ENCODE peak calls at places on chromosomes 1 and 21, in five cellular contexts. One of them, this sample, is unnamed.

GRCh38 chr1:22057861-22058260 is 5.4 kb downstream of the CDC42 start:
- DNase-seq in suprapubic skin: no peak
- DNase-seq in right lobe of liver: no peak
- DNase-seq in mesenchymal stem cell: no peak
- DNase-seq in fibroblast of lung: no peak
- DNase-seq in this sample: no peak

GRCh38 chr1:230231739-230232075 is 164.7 kb downstream of the GALNT2 start:
- DNase-seq in suprapubic skin: no peak
- DNase-seq in mesenchymal stem cell: peak; percentile 55
- DNase-seq in fibroblast of lung: peak; percentile 76
- DNase-seq in right lobe of liver: no peak
- DNase-seq in this sample: no peak

GRCh38 chr1:205950280-205950679 is 7.0 kb upstream of the SLC26A9 start:
- DNase-seq in suprapubic skin: peak; percentile 85
- DNase-seq in mesenchymal stem cell: no peak
- DNase-seq in fibroblast of lung: peak; percentile 47
- DNase-seq in right lobe of liver: no peak
- DNase-seq in this sample: no peak

GRCh38 chr1:28436211-28436769 is 66.8 kb downstream of the PHACTR4 start:
- DNase-seq in suprapubic skin: no peak
- DNase-seq in right lobe of liver: no peak
- DNase-seq in mesenchymal stem cell: no peak
- DNase-seq in fibroblast of lung: no peak
- DNase-seq in this sample: no peak

GRCh38 chr1:63829349-63830327 is 55.8 kb downstream of the ROR1 start:
- DNase-seq in right lobe of liver: no peak
- DNase-seq in mesenchymal stem cell: no peak
- DNase-seq in suprapubic skin: no peak
- DNase-seq in fibroblast of lung: peak; percentile 78
- DNase-seq in this sample: no peak

GRCh38 chr1:111192074-111192473 is 8.4 kb downstream of the DENND2D start:
- DNase-seq in suprapubic skin: no peak
- DNase-seq in fibroblast of lung: no peak
- DNase-seq in right lobe of liver: no peak
- DNase-seq in mesenchymal stem cell: no peak
- DNase-seq in this sample: no peak

GRCh38 chr1:214187152-214187900 is 93.6 kb upstream of the SMYD2 start:
- DNase-seq in fibroblast of lung: no peak
- DNase-seq in mesenchymal stem cell: no peak
- DNase-seq in right lobe of liver: peak; percentile 55
- DNase-seq in suprapubic skin: no peak
- DNase-seq in this sample: no peak

GRCh38 chr1:5109652-5110051 is 455.2 kb downstream of the AJAP1 start:
- DNase-seq in mesenchymal stem cell: no peak
- DNase-seq in suprapubic skin: no peak
- DNase-seq in fibroblast of lung: no peak
- DNase-seq in right lobe of liver: no peak
- DNase-seq in this sample: no peak

GRCh38 chr1:52125727-52126359 is 16.0 kb upstream of the ZFYVE9 start:
- DNase-seq in mesenchymal stem cell: no peak
- DNase-seq in fibroblast of lung: no peak
- DNase-seq in right lobe of liver: no peak
- DNase-seq in suprapubic skin: no peak
- DNase-seq in this sample: no peak

GRCh38 chr1:24157921-24158481 is 15.1 kb upstream of the IL22RA1 start:
- DNase-seq in right lobe of liver: no peak
- DNase-seq in suprapubic skin: no peak
- DNase-seq in mesenchymal stem cell: peak; percentile 18
- DNase-seq in fibroblast of lung: no peak
- DNase-seq in this sample: no peak

GRCh38 chr21:44637018-44637850 is at the start of gene KRTAP10-10:
- DNase-seq in suprapubic skin: no peak
- DNase-seq in right lobe of liver: no peak
- DNase-seq in mesenchymal stem cell: no peak
- DNase-seq in fibroblast of lung: no peak
- DNase-seq in this sample: no peak

GRCh38 chr1:1213919-1214599 is at the start of gene TNFRSF4:
- DNase-seq in suprapubic skin: no peak
- DNase-seq in mesenchymal stem cell: no peak
- DNase-seq in right lobe of liver: no peak
- DNase-seq in fibroblast of lung: no peak
- DNase-seq in this sample: peak; percentile 27

GRCh38 chr21:35658242-35658641 is 402.1 kb downstream of the SETD4 start:
- DNase-seq in right lobe of liver: no peak
- DNase-seq in suprapubic skin: no peak
- DNase-seq in fibroblast of lung: peak; percentile 93
- DNase-seq in mesenchymal stem cell: peak; percentile 17
- DNase-seq in this sample: no peak

GRCh38 chr1:12001249-12001917 is 17.9 kb upstream of the MIIP start:
- DNase-seq in mesenchymal stem cell: peak; percentile 56
- DNase-seq in suprapubic skin: no peak
- DNase-seq in right lobe of liver: no peak
- DNase-seq in fibroblast of lung: peak; percentile 87
- DNase-seq in this sample: no peak

GRCh38 chr1:54360165-54361005 is 45.8 kb downstream of the SSBP3 start:
- DNase-seq in right lobe of liver: no peak
- DNase-seq in fibroblast of lung: no peak
- DNase-seq in mesenchymal stem cell: no peak
- DNase-seq in suprapubic skin: no peak
- DNase-seq in this sample: no peak

GRCh38 chr1:17885663-17886062 is 130.5 kb downstream of the ACTL8 start:
- DNase-seq in suprapubic skin: peak; percentile 28
- DNase-seq in mesenchymal stem cell: no peak
- DNase-seq in right lobe of liver: no peak
- DNase-seq in fibroblast of lung: no peak
- DNase-seq in this sample: no peak

GRCh38 chr1:198079432-198079951 is 77.3 kb upstream of the NEK7 start:
- DNase-seq in fibroblast of lung: no peak
- DNase-seq in suprapubic skin: no peak
- DNase-seq in mesenchymal stem cell: no peak
- DNase-seq in right lobe of liver: no peak
- DNase-seq in this sample: no peak

GRCh38 chr21:29332461-29333354 is 34.0 kb downstream of the BACH1 start:
- DNase-seq in fibroblast of lung: peak; percentile 71
- DNase-seq in mesenchymal stem cell: peak; percentile 83
- DNase-seq in suprapubic skin: no peak
- DNase-seq in right lobe of liver: no peak
- DNase-seq in this sample: no peak

GRCh38 chr1:196678510-196678884 is 26.7 kb downstream of the CFH start:
- DNase-seq in suprapubic skin: no peak
- DNase-seq in fibroblast of lung: peak; percentile 73
- DNase-seq in right lobe of liver: no peak
- DNase-seq in mesenchymal stem cell: peak; percentile 58
- DNase-seq in this sample: no peak

GRCh38 chr1:113903496-113904291 is 905 bp downstream of the AP4B1 start:
- DNase-seq in mesenchymal stem cell: no peak
- DNase-seq in right lobe of liver: no peak
- DNase-seq in suprapubic skin: no peak
- DNase-seq in fibroblast of lung: peak; percentile 2
- DNase-seq in this sample: no peak

GRCh38 chr1:198543670-198544260 is 3.3 kb upstream of the ATP6V1G3 start:
- DNase-seq in suprapubic skin: no peak
- DNase-seq in mesenchymal stem cell: no peak
- DNase-seq in right lobe of liver: no peak
- DNase-seq in fibroblast of lung: no peak
- DNase-seq in this sample: no peak

GRCh38 chr1:177927021-177927596 is 42.7 kb downstream of the SEC16B start:
- DNase-seq in fibroblast of lung: peak; percentile 97
- DNase-seq in right lobe of liver: no peak
- DNase-seq in mesenchymal stem cell: peak; percentile 71
- DNase-seq in suprapubic skin: no peak
- DNase-seq in this sample: no peak

GRCh38 chr1:7549277-7549676 is 221.8 kb upstream of the VAMP3 start:
- DNase-seq in mesenchymal stem cell: peak; percentile 87
- DNase-seq in right lobe of liver: peak; percentile 23
- DNase-seq in fibroblast of lung: peak; percentile 50
- DNase-seq in suprapubic skin: no peak
- DNase-seq in this sample: no peak

GRCh38 chr1:108533351-108534083 is 26.4 kb upstream of the EEIG2 start:
- DNase-seq in mesenchymal stem cell: no peak
- DNase-seq in right lobe of liver: no peak
- DNase-seq in suprapubic skin: no peak
- DNase-seq in fibroblast of lung: no peak
- DNase-seq in this sample: no peak

GRCh38 chr1:26158271-26159112 is at the start of gene FAM110D:
- DNase-seq in fibroblast of lung: no peak
- DNase-seq in mesenchymal stem cell: no peak
- DNase-seq in suprapubic skin: peak; percentile 55
- DNase-seq in right lobe of liver: peak; percentile 34
- DNase-seq in this sample: no peak

GRCh38 chr1:171718216-171718615 is 23.6 kb downstream of the VAMP4 start:
- DNase-seq in suprapubic skin: no peak
- DNase-seq in mesenchymal stem cell: no peak
- DNase-seq in fibroblast of lung: no peak
- DNase-seq in right lobe of liver: no peak
- DNase-seq in this sample: no peak

GRCh38 chr1:143717434-143717833 is 254.4 kb downstream of the FAM72C start:
- DNase-seq in fibroblast of lung: no peak
- DNase-seq in mesenchymal stem cell: no peak
- DNase-seq in right lobe of liver: no peak
- DNase-seq in suprapubic skin: no peak
- DNase-seq in this sample: no peak

GRCh38 chr1:180282401-180282800 is 52.3 kb downstream of the LHX4 start:
- DNase-seq in right lobe of liver: no peak
- DNase-seq in suprapubic skin: no peak
- DNase-seq in fibroblast of lung: no peak
- DNase-seq in mesenchymal stem cell: no peak
- DNase-seq in this sample: no peak

GRCh38 chr1:177247777-177248176 is 77.0 kb downstream of the BRINP2 start:
- DNase-seq in mesenchymal stem cell: no peak
- DNase-seq in right lobe of liver: no peak
- DNase-seq in suprapubic skin: no peak
- DNase-seq in fibroblast of lung: no peak
- DNase-seq in this sample: no peak

GRCh38 chr1:204094262-204095247 is 21.6 kb downstream of the SOX13 start:
- DNase-seq in fibroblast of lung: no peak
- DNase-seq in mesenchymal stem cell: no peak
- DNase-seq in right lobe of liver: no peak
- DNase-seq in suprapubic skin: no peak
- DNase-seq in this sample: no peak

GRCh38 chr1:225766967-225767413 is 10.6 kb upstream of the SRP9 start:
- DNase-seq in suprapubic skin: no peak
- DNase-seq in mesenchymal stem cell: peak; percentile 81
- DNase-seq in fibroblast of lung: peak; percentile 97
- DNase-seq in right lobe of liver: no peak
- DNase-seq in this sample: no peak

GRCh38 chr1:68796888-68797287 is 300.0 kb upstream of the DEPDC1 start:
- DNase-seq in mesenchymal stem cell: no peak
- DNase-seq in right lobe of liver: no peak
- DNase-seq in fibroblast of lung: no peak
- DNase-seq in suprapubic skin: no peak
- DNase-seq in this sample: no peak

GRCh38 chr1:68795956-68796355 is 299.1 kb upstream of the DEPDC1 start:
- DNase-seq in mesenchymal stem cell: peak; percentile 19
- DNase-seq in fibroblast of lung: no peak
- DNase-seq in suprapubic skin: no peak
- DNase-seq in right lobe of liver: no peak
- DNase-seq in this sample: no peak

GRCh38 chr1:68788762-68789161 is 291.9 kb upstream of the DEPDC1 start:
- DNase-seq in mesenchymal stem cell: no peak
- DNase-seq in fibroblast of lung: no peak
- DNase-seq in suprapubic skin: no peak
- DNase-seq in right lobe of liver: no peak
- DNase-seq in this sample: no peak

GRCh38 chr1:68791800-68792199 is 294.9 kb upstream of the DEPDC1 start:
- DNase-seq in right lobe of liver: no peak
- DNase-seq in fibroblast of lung: no peak
- DNase-seq in suprapubic skin: no peak
- DNase-seq in mesenchymal stem cell: no peak
- DNase-seq in this sample: no peak
- H3K9me3 ChIP-seq in right lobe of liver: no peaks in the 10 kb centered on the region
- H3K9me3 ChIP-seq in fibroblast of lung: no peaks in the 10 kb centered on the region
- H3K9me3 ChIP-seq in suprapubic skin: no peaks in the 10 kb centered on the region
- H3K9me3 ChIP-seq in mesenchymal stem cell: no peaks in the 10 kb centered on the region
- H3K9me3 ChIP-seq in this sample: no peaks in the 10 kb centered on the region

DNA sequence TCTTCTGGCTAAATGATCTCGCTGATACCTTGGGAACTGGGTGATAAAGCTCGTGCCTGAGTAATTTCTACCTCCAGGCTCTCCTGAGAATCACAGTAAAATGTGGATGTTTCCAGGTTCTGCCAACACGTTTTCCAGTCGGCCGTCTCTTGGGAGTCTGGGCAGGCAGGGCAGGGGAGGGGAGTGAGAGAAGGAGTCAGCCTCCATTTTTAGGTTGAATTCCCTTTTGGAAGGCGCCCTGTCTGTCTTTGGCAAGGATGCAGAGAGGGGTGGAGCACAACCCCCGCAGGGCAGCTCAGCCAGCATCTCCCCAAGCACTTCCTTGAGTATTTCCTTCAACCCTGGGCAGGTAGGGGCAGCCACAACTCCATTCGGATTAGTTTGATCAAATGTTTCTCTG is 15.5 kb upstream of the ACTRT2 start:
- DNase-seq in right lobe of liver: no peak
- DNase-seq in mesenchymal stem cell: no peak
- DNase-seq in suprapubic skin: no peak
- DNase-seq in fibroblast of lung: no peak
- DNase-seq in this sample: no peak
- H3K9me3 ChIP-seq in right lobe of liver: no peaks in the 10 kb centered on the region
- H3K9me3 ChIP-seq in mesenchymal stem cell: peaks cover 22% of the 10 kb centered on the region
- H3K9me3 ChIP-seq in suprapubic skin: peaks cover 18% of the 10 kb centered on the region
- H3K9me3 ChIP-seq in fibroblast of lung: no peaks in the 10 kb centered on the region
- H3K9me3 ChIP-seq in this sample: no peaks in the 10 kb centered on the region

DNA sequence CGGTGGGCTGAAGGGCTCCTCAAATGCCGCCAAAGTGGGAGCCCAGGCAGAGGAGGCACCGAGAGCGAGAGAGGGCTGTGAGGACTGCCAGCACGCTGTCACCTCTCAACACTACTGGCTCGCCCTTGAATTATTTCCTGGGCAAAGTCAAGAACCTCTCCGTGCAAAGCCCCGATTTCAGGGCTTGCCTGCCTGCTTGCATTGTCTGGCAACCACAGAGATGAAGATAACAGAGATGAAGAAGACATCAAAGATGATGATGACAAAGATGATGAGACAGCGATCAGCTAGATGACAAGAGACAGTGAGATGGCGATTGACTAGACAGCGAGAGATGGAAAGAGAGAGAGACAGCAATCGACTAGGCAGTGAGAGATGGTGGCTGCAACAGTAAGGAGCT is 976.5 kb downstream of the ADGRL2 start:
- DNase-seq in suprapubic skin: no peak
- DNase-seq in fibroblast of lung: no peak
- DNase-seq in right lobe of liver: no peak
- DNase-seq in mesenchymal stem cell: no peak
- DNase-seq in this sample: no peak
- H3K9me3 ChIP-seq in suprapubic skin: no peaks in the 10 kb centered on the region
- H3K9me3 ChIP-seq in fibroblast of lung: no peaks in the 10 kb centered on the region
- H3K9me3 ChIP-seq in right lobe of liver: no peaks in the 10 kb centered on the region
- H3K9me3 ChIP-seq in mesenchymal stem cell: no peaks in the 10 kb centered on the region
- H3K9me3 ChIP-seq in this sample: no peaks in the 10 kb centered on the region

DNA sequence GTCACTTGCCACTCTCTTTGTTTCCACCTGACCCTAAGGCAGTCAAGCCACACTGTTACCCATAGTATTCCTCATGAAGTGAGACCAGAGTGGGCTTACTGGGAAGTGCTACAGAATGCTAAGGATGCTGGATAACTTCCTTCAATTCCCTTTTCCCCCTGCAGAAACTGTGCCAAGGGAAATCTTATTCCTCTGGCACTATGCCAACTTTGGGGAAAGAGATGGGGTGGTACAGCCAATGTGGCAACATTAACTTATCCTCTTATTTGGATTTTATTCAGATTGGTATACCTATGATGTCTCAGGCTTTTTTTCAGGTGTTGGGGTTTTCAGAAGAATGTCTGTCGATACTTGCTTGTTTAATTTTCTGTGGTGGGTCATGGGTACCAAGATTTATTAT is 599.4 kb upstream of the PBX1 start:
- DNase-seq in fibroblast of lung: no peak
- DNase-seq in suprapubic skin: no peak
- DNase-seq in mesenchymal stem cell: no peak
- DNase-seq in right lobe of liver: no peak
- DNase-seq in this sample: no peak
- H3K9me3 ChIP-seq in fibroblast of lung: no peaks in the 10 kb centered on the region
- H3K9me3 ChIP-seq in suprapubic skin: peaks cover 6% of the 10 kb centered on the region
- H3K9me3 ChIP-seq in mesenchymal stem cell: peaks cover 46% of the 10 kb centered on the region
- H3K9me3 ChIP-seq in right lobe of liver: no peaks in the 10 kb centered on the region
- H3K9me3 ChIP-seq in this sample: peaks cover 4% of the 10 kb centered on the region

This sample was measured in T-helper 17 cell.